ENCODE peak calls at places on chromosome 6, in ten cellular contexts. A is GM23338, L is spleen, J is stomach, F is upper lobe of left lung, W is GM12892, K is prostate gland, P is H1, B is HCT116, E is SK-N-SH. Y is an unnamed sample.

GRCh38 chr6:107115695-107116327 is 496 bp upstream of the BEND3 start:
- DNase-seq in F (peak), A (peak), L (peak), J (peak), K (peak), P (peak), W (peak), B (no peak), E (peak), Y (no peak)

GRCh38 chr6:20660534-20660933 is 126.3 kb downstream of the CDKAL1 start:
- DNase-seq in E (no peak), J (no peak), F (no peak), W (no peak), L (no peak), A (no peak), P (no peak), K (no peak), B (no peak), Y (peak)

GRCh38 chr6:140017470-140017869 is 643.0 kb upstream of the CITED2 start:
- DNase-seq in K (no peak), P (no peak), B (no peak), J (no peak), L (no peak), E (no peak), W (no peak), F (no peak), A (no peak), Y (no peak)

GRCh38 chr6:157264701-157265100 is 58.6 kb downstream of the TMEM242 start:
- DNase-seq in F (no peak), A (no peak), B (no peak), K (peak), L (peak), P (no peak), E (no peak), W (no peak), J (peak), Y (no peak)

GRCh38 chr6:105838156-105838555 is 248.0 kb upstream of the PRDM1 start:
- DNase-seq in W (no peak), P (no peak), B (no peak), E (no peak), A (no peak), J (no peak), F (no peak), K (no peak), L (no peak), Y (no peak)

GRCh38 chr6:52362443-52363221 is 681 bp downstream of the PAQR8 start:
- DNase-seq in B (no peak), J (peak), W (peak), F (peak), A (peak), P (peak), K (no peak), E (peak), L (peak), Y (no peak)

GRCh38 chr6:145055567-145055966 is 679.8 kb downstream of the EPM2A start:
- DNase-seq in L (no peak), P (no peak), B (no peak), A (no peak), J (no peak), F (no peak), W (no peak), E (no peak), K (no peak), Y (no peak)

GRCh38 chr6:169589293-169589692 is 112.5 kb downstream of the WDR27 start:
- DNase-seq in A (no peak), J (no peak), F (no peak), P (no peak), W (no peak), L (no peak), K (no peak), E (no peak), B (no peak), Y (no peak)

GRCh38 chr6:115221185-115221584 is 839.5 kb downstream of the FRK start:
- DNase-seq in W (no peak), B (no peak), P (no peak), F (no peak), A (peak), L (no peak), K (no peak), J (no peak), E (no peak), Y (no peak)

GRCh38 chr6:19245656-19246055 is 591.5 kb upstream of the ID4 start:
- DNase-seq in F (no peak), B (no peak), W (no peak), L (no peak), A (no peak), K (no peak), P (no peak), E (no peak), J (no peak), Y (no peak)

GRCh38 chr6:51495016-51495805 is 592.2 kb downstream of the PKHD1 start:
- DNase-seq in P (no peak), K (no peak), E (no peak), A (peak), B (no peak), L (no peak), W (no peak), F (no peak), J (peak), Y (peak)

GRCh38 chr6:132190815-132191175 is 210.5 kb downstream of the MOXD1 start:
- DNase-seq in L (no peak), W (no peak), P (no peak), K (no peak), B (no peak), J (no peak), F (no peak), A (no peak), E (no peak), Y (no peak)

GRCh38 chr6:101296184-101296583 is 97.3 kb upstream of the GRIK2 start:
- DNase-seq in B (no peak), W (no peak), K (no peak), A (no peak), L (no peak), F (no peak), P (no peak), E (peak), J (no peak), Y (no peak)

GRCh38 chr6:108366236-108366635 is 71.4 kb downstream of the AFG1L start:
- DNase-seq in B (no peak), L (no peak), A (no peak), E (no peak), W (no peak), P (no peak), F (no peak), J (no peak), K (no peak), Y (no peak)

GRCh38 chr6:138162104-138162946 is 586 bp downstream of the ARFGEF3 start:
- DNase-seq in L (peak), P (peak), E (peak), J (peak), K (peak), A (peak), F (no peak), W (peak), B (no peak), Y (peak)

GRCh38 chr6:74756903-74757302 is 448.9 kb downstream of the COL12A1 start:
- DNase-seq in B (no peak), E (no peak), W (no peak), J (no peak), F (no peak), L (no peak), A (no peak), K (no peak), P (no peak), Y (no peak)

GRCh38 chr6:154487367-154488275 is 22.9 kb downstream of the CNKSR3 start:
- DNase-seq in W (no peak), E (peak), F (no peak), K (no peak), A (no peak), J (no peak), L (no peak), P (no peak), B (no peak), Y (no peak)

GRCh38 chr6:105578308-105578707 is 175.4 kb upstream of the PREP start:
- DNase-seq in A (no peak), F (no peak), W (no peak), P (no peak), J (no peak), L (no peak), E (no peak), K (no peak), B (no peak), Y (no peak)

GRCh38 chr6:73644030-73644429 is 9.8 kb downstream of the SLC17A5 start:
- DNase-seq in K (no peak), W (no peak), F (no peak), E (no peak), A (no peak), J (no peak), B (no peak), L (no peak), P (no peak), Y (no peak)

GRCh38 chr6:42419490-42420280 is 32.0 kb downstream of the TRERF1 start:
- DNase-seq in W (no peak), A (peak), B (no peak), E (no peak), K (no peak), L (peak), F (no peak), J (no peak), P (no peak), Y (no peak)

GRCh38 chr6:116928667-116929066 is 51.6 kb downstream of the RFX6 start:
- DNase-seq in L (no peak), K (no peak), E (no peak), J (no peak), P (no peak), B (no peak), A (no peak), F (no peak), W (no peak), Y (no peak)

GRCh38 chr6:34396518-34396917 is 4.0 kb upstream of the NUDT3 start:
- DNase-seq in L (no peak), K (no peak), F (peak), E (no peak), B (no peak), P (no peak), A (no peak), J (no peak), W (no peak), Y (no peak)

GRCh38 chr6:135230702-135231468 is 49.8 kb downstream of the MYB start:
- DNase-seq in F (no peak), L (no peak), W (no peak), J (no peak), K (no peak), E (no peak), B (no peak), A (no peak), P (no peak), Y (no peak)

GRCh38 chr6:71721642-71722041 is 164.7 kb upstream of the RIMS1 start:
- DNase-seq in A (no peak), L (no peak), P (no peak), K (no peak), W (no peak), J (no peak), E (no peak), F (no peak), B (no peak), Y (no peak)

GRCh38 chr6:39733704-39734103 is 8.5 kb upstream of the KIF6 start:
- DNase-seq in B (no peak), F (no peak), K (no peak), W (no peak), A (no peak), L (no peak), P (no peak), J (no peak), E (no peak), Y (no peak)

GRCh38 chr6:16781348-16782169 is 20.3 kb upstream of the ATXN1 start:
- DNase-seq in P (no peak), W (no peak), K (no peak), E (no peak), L (no peak), J (no peak), B (no peak), F (no peak), A (no peak), Y (no peak)

GRCh38 chr6:105243487-105243886 is 63.7 kb upstream of the POPDC3 start:
- DNase-seq in P (no peak), A (no peak), J (no peak), F (no peak), L (no peak), E (no peak), K (no peak), W (no peak), B (no peak), Y (no peak)

GRCh38 chr6:133568970-133569889 is 319.7 kb upstream of the TCF21 start:
- DNase-seq in J (no peak), W (no peak), P (no peak), L (no peak), B (peak), F (no peak), K (no peak), A (peak), E (peak), Y (no peak)

GRCh38 chr6:65229768-65230167 is 477.3 kb downstream of the EYS start:
- DNase-seq in L (no peak), P (no peak), W (no peak), A (no peak), E (no peak), J (no peak), K (no peak), B (no peak), F (no peak), Y (no peak)

GRCh38 chr6:81735756-81736380 is 16.6 kb downstream of the TENT5A start:
- DNase-seq in L (no peak), F (no peak), W (no peak), A (no peak), B (no peak), E (no peak), K (no peak), J (no peak), P (no peak), Y (no peak)

GRCh38 chr6:20868397-20869185 is 334.3 kb downstream of the CDKAL1 start:
- DNase-seq in J (peak), F (no peak), E (peak), L (no peak), P (no peak), A (peak), K (no peak), B (no peak), W (no peak), Y (no peak)

GRCh38 chr6:116011520-116011919 is 49.2 kb downstream of the FRK start:
- DNase-seq in A (no peak), L (no peak), P (no peak), F (no peak), W (no peak), B (peak), J (no peak), E (no peak), K (no peak), Y (peak)

GRCh38 chr6:89050155-89050554 is 30.4 kb upstream of the PNRC1 start:
- DNase-seq in W (no peak), L (no peak), P (no peak), E (no peak), A (no peak), F (no peak), J (no peak), K (no peak), B (no peak), Y (peak)

GRCh38 chr6:117050301-117050700 is 173.3 kb downstream of the RFX6 start:
- DNase-seq in P (no peak), J (no peak), F (no peak), E (no peak), B (no peak), L (no peak), K (no peak), W (no peak), A (no peak), Y (no peak)

GRCh38 chr6:33273924-33274902 is 2.3 kb downstream of the RPS18 start:
- DNase-seq in F (no peak), J (no peak), P (no peak), A (no peak), K (no peak), E (no peak), L (no peak), B (no peak), W (no peak), Y (no peak)

DNA sequence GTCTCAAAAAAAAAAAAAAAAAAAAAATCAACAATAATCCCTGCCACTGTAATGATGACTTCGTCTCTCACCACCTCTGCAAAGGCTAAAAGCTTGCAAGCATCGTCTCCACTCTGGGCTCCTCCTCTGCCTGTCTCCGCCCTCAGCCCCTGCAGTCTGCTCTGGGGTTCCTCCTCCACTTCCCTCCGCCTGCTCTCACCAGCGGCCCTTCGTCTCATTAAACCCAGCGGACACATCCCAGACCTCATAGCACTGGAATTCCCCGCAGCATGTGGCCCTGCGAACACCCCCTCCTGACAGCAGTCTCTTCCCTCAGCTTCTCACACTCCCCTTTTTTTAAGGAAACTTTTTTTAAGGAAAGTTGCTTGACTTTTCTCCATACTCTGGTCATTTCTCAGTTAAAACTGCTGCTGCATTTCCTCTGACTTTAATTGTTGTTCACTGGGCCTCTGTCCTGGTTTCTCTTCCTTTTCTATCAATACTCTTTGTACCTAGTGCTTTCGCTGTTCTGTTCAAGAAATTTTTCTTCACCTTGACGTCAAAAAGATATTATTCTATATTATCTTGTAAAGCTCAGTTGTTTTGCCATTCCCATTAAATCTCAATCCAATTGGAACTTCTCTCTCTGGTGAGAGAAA is 70.9 kb upstream of the PLEKHG1 start:
- DNase-seq in P (peak), L (peak), F (no peak), B (no peak), J (no peak), A (peak), W (no peak), E (no peak), K (no peak), Y (no peak)
- TF ChIP-seq POLR2AphosphoS5 in P (no peak), L (peak), F (no peak), B (no peak), J (no peak), A (no peak), W (no peak), E (no peak), K (peak), Y (no peak)

GRCh38 chr6:23874985-23875384 is 251.0 kb upstream of the NRSN1 start:
- DNase-seq in A (no peak), K (no peak), B (no peak), P (no peak), E (no peak), W (no peak), J (no peak), F (no peak), L (no peak), Y (no peak)
- TF ChIP-seq POLR2AphosphoS5 in A (no peak), K (no peak), B (no peak), P (no peak), E (no peak), W (no peak), J (no peak), F (no peak), L (no peak), Y (no peak)

DNA sequence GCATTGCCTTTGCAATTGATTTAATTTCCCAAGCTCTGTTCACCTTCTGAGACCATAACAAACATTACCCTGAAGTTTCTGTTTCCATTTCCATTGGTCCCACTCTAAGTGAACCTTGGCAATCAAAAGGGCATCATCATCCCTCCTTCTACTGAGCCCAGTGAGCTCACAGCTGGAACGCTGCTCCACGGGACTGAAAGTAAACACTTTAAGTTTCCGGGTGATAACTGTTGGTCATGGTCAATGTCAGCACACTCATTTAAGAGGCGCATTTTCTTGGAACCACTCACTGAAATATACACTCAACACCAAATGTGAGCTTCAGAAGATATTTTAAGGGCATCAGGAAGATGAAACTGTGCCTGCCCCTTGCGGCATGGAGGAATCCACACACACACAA is 37.1 kb upstream of the RPS6KA2 start:
- DNase-seq in F (no peak), L (no peak), E (no peak), J (peak), K (no peak), A (no peak), W (no peak), B (no peak), P (no peak), Y (no peak)
- TF ChIP-seq POLR2AphosphoS5 in F (peak), L (peak), E (no peak), J (no peak), K (no peak), A (no peak), W (no peak), B (no peak), P (no peak), Y (no peak)

DNA sequence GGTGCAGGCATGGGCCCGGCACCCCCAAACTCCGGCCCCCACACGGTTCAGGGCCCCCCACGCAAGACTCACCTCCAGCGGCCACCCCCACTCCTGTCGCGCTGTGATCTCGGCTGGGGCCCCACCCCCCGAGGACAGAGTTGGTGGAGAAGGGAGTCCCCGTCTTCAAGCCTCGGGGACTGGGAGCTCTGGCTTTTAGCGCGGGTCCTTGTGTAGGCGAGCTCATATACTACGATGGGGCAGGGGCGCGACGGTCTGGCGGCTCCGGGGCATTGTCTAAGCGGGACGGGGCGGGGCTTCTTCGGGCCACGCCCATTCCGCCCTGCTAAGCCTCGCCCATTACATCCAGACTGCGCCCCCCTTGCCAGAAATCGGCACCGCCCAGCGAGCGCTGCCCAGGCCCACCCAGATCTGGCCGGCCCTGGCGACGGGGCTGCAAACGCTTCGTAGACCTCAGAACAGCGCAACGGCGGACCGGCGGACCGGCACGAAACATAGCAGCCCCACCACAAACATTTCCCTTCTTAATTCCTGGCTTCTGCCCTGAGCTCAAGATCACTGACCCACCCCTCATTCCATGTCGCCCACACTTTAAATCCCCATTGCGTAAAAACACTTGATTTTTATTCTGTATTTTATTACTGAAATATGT is 1.0 kb upstream of the DDAH2 start:
- DNase-seq in J (peak), E (peak), K (peak), F (peak), W (peak), P (peak), B (peak), L (peak), A (peak), Y (peak)
- TF ChIP-seq POLR2AphosphoS5 in J (peak), E (peak), K (peak), F (peak), W (no peak), P (peak), B (peak), L (peak), A (peak), Y (peak)

DNA sequence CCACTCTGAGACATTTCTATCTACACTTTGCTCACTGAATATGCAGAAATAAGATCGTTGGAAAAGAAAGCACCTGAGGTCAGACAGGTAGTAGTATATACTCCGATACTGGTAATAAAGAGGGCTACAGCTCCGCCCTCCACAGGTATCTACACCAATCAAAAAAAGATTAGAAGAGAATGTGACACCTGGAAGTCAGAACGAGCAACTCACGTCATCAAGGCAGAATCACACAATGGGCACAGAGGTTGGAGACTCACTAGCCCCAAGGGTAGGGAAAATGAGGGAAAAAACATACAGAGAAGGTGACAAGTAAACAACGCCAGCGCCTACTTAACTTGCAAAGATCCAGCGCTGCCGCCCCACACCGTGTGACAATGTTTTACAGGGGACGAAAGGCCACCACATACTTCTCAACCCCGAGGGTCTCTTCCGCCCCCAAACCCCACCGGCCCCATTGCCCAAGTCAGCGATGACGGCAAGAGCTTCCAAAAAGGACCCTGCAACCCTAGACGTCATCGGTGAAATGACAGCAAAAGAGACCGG is 656 bp downstream of the LMBRD1 start:
- DNase-seq in A (peak), W (no peak), L (no peak), F (no peak), E (no peak), B (peak), K (peak), J (peak), P (no peak), Y (peak)
- TF ChIP-seq POLR2AphosphoS5 in A (peak), W (peak), L (peak), F (peak), E (no peak), B (peak), K (peak), J (peak), P (peak), Y (no peak)